ENCODE peak calls at places on chromosomes 7 and 10, in ten cellular contexts. One of them, this sample, is unnamed.
A peak's percentile ranks its signal among the peaks of the same experiment; 100 is the strongest.

GRCh38 chr7:2956526-2957368 is 86.9 kb downstream of the CARD11 start:
- DNase-seq in IMR-90: peak; percentile 67
- DNase-seq in ovary: no peak
- DNase-seq in body of pancreas: no peak
- DNase-seq in uterus: no peak
- DNase-seq in heart left ventricle: no peak
- DNase-seq in HCT116: peak; percentile 15
- DNase-seq in spleen: no peak
- DNase-seq in HepG2: no peak
- DNase-seq in A549: peak; percentile 52
- DNase-seq in this sample: no peak

GRCh38 chr10:73785721-73786511 is 510 bp downstream of the ZSWIM8 start:
- DNase-seq in IMR-90: peak; percentile 65
- DNase-seq in ovary: no peak
- DNase-seq in body of pancreas: peak; percentile 57
- DNase-seq in uterus: no peak
- DNase-seq in heart left ventricle: peak; percentile 35
- DNase-seq in HCT116: no peak
- DNase-seq in spleen: peak; percentile 88
- DNase-seq in HepG2: no peak
- DNase-seq in A549: no peak
- DNase-seq in this sample: no peak

GRCh38 chr10:21078410-21079329 is 181.6 kb upstream of the NEBL start:
- DNase-seq in IMR-90: peak; percentile 61
- DNase-seq in ovary: peak; percentile 70
- DNase-seq in body of pancreas: peak; percentile 74
- DNase-seq in uterus: peak; percentile 60
- DNase-seq in heart left ventricle: peak; percentile 62
- DNase-seq in HCT116: peak; percentile 58
- DNase-seq in spleen: no peak
- DNase-seq in HepG2: peak; percentile 61
- DNase-seq in A549: peak; percentile 55
- DNase-seq in this sample: no peak

GRCh38 chr10:51073461-51074237 is 638 bp upstream of the PRKG1 start:
- DNase-seq in IMR-90: peak; percentile 31
- DNase-seq in ovary: peak; percentile 53
- DNase-seq in body of pancreas: peak; percentile 54
- DNase-seq in uterus: peak; percentile 62
- DNase-seq in heart left ventricle: peak; percentile 34
- DNase-seq in HCT116: no peak
- DNase-seq in spleen: peak; percentile 68
- DNase-seq in HepG2: no peak
- DNase-seq in A549: no peak
- DNase-seq in this sample: no peak

GRCh38 chr10:42941790-42942189 is 135.1 kb upstream of the RET start:
- DNase-seq in IMR-90: no peak
- DNase-seq in ovary: no peak
- DNase-seq in body of pancreas: no peak
- DNase-seq in uterus: no peak
- DNase-seq in heart left ventricle: no peak
- DNase-seq in HCT116: no peak
- DNase-seq in spleen: peak; percentile 49
- DNase-seq in HepG2: no peak
- DNase-seq in A549: no peak
- DNase-seq in this sample: no peak

GRCh38 chr10:21473541-21473940 is 51.9 kb downstream of the SKIDA1 start:
- DNase-seq in IMR-90: no peak
- DNase-seq in ovary: no peak
- DNase-seq in body of pancreas: no peak
- DNase-seq in uterus: no peak
- DNase-seq in heart left ventricle: no peak
- DNase-seq in HCT116: no peak
- DNase-seq in spleen: peak; percentile 62
- DNase-seq in HepG2: no peak
- DNase-seq in A549: no peak
- DNase-seq in this sample: no peak

GRCh38 chr7:142001163-142001874 is 5.6 kb downstream of the MGAM start:
- DNase-seq in IMR-90: no peak
- DNase-seq in ovary: no peak
- DNase-seq in body of pancreas: no peak
- DNase-seq in uterus: no peak
- DNase-seq in heart left ventricle: no peak
- DNase-seq in HCT116: peak; percentile 21
- DNase-seq in spleen: no peak
- DNase-seq in HepG2: no peak
- DNase-seq in A549: no peak
- DNase-seq in this sample: no peak

GRCh38 chr7:24466109-24466768 is 107.0 kb upstream of the PALS2 start:
- DNase-seq in IMR-90: no peak
- DNase-seq in ovary: no peak
- DNase-seq in body of pancreas: no peak
- DNase-seq in uterus: no peak
- DNase-seq in heart left ventricle: no peak
- DNase-seq in HCT116: no peak
- DNase-seq in spleen: no peak
- DNase-seq in HepG2: peak; percentile 9
- DNase-seq in A549: no peak
- DNase-seq in this sample: no peak

GRCh38 chr7:117281562-117281961 is 41.3 kb downstream of the WNT2 start:
- DNase-seq in IMR-90: no peak
- DNase-seq in ovary: no peak
- DNase-seq in body of pancreas: no peak
- DNase-seq in uterus: no peak
- DNase-seq in heart left ventricle: no peak
- DNase-seq in HCT116: no peak
- DNase-seq in spleen: no peak
- DNase-seq in HepG2: no peak
- DNase-seq in A549: no peak
- DNase-seq in this sample: no peak

GRCh38 chr7:46315891-46316290 is 394.8 kb upstream of the IGFBP3 start:
- DNase-seq in IMR-90: peak; percentile 66
- DNase-seq in ovary: no peak
- DNase-seq in body of pancreas: no peak
- DNase-seq in uterus: no peak
- DNase-seq in heart left ventricle: no peak
- DNase-seq in HCT116: no peak
- DNase-seq in spleen: no peak
- DNase-seq in HepG2: no peak
- DNase-seq in A549: no peak
- DNase-seq in this sample: no peak

GRCh38 chr7:139618482-139619366 is 95.2 kb downstream of the CLEC2L start:
- DNase-seq in IMR-90: peak; percentile 41
- DNase-seq in ovary: peak; percentile 32
- DNase-seq in body of pancreas: peak; percentile 63
- DNase-seq in uterus: peak; percentile 31
- DNase-seq in heart left ventricle: no peak
- DNase-seq in HCT116: peak; percentile 19
- DNase-seq in spleen: no peak
- DNase-seq in HepG2: peak; percentile 35
- DNase-seq in A549: peak; percentile 63
- DNase-seq in this sample: no peak

GRCh38 chr10:24988831-24989769 is 26.9 kb downstream of the ENKUR start:
- DNase-seq in IMR-90: no peak
- DNase-seq in ovary: no peak
- DNase-seq in body of pancreas: no peak
- DNase-seq in uterus: no peak
- DNase-seq in heart left ventricle: no peak
- DNase-seq in HCT116: no peak
- DNase-seq in spleen: no peak
- DNase-seq in HepG2: no peak
- DNase-seq in A549: no peak
- DNase-seq in this sample: no peak

GRCh38 chr10:1058017-1058416 is 1.8 kb downstream of the WDR37 start:
- DNase-seq in IMR-90: no peak
- DNase-seq in ovary: no peak
- DNase-seq in body of pancreas: peak; percentile 39
- DNase-seq in uterus: no peak
- DNase-seq in heart left ventricle: no peak
- DNase-seq in HCT116: no peak
- DNase-seq in spleen: no peak
- DNase-seq in HepG2: peak; percentile 22
- DNase-seq in A549: no peak
- DNase-seq in this sample: no peak
- TF ChIP-seq POLR2A in IMR-90: no peak
- TF ChIP-seq POLR2A in ovary: no peak
- TF ChIP-seq POLR2A in body of pancreas: no peak
- TF ChIP-seq POLR2A in uterus: no peak
- TF ChIP-seq POLR2A in heart left ventricle: no peak
- TF ChIP-seq POLR2A in HCT116: no peak
- TF ChIP-seq POLR2A in spleen: no peak
- TF ChIP-seq POLR2A in HepG2: no peak
- TF ChIP-seq POLR2A in A549: no peak
- TF ChIP-seq POLR2A in this sample: no peak

DNA sequence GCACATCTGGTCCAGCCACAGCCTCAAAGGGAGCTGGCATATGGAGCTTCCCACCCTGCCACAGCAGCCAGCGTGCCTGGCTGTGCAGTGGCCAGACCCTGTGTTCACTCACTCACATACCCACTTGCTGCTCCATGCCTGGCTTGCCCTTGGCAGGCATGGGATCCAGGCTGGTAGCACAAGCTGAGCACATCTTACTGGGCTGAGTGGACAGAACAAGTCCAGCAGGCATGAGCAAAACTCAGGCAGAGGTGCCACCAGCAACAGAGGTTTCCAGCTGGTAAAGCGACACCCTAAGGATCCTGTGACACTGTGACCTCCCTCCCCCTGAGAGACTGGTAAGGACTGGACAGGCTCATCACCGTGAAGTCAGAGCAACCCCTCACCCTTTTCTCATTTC is 25.1 kb downstream of the SVIL start:
- DNase-seq in IMR-90: no peak
- DNase-seq in ovary: no peak
- DNase-seq in body of pancreas: no peak
- DNase-seq in uterus: no peak
- DNase-seq in heart left ventricle: no peak
- DNase-seq in HCT116: no peak
- DNase-seq in spleen: no peak
- DNase-seq in HepG2: no peak
- DNase-seq in A549: no peak
- DNase-seq in this sample: no peak
- H3K27ac ChIP-seq in IMR-90: no peak overlapping the region
- H3K27ac ChIP-seq in ovary: no peak overlapping the region
- H3K27ac ChIP-seq in body of pancreas: no peak overlapping the region
- H3K27ac ChIP-seq in uterus: peak overlapping the region; percentile 19
- H3K27ac ChIP-seq in heart left ventricle: peak overlapping the region; percentile 62
- H3K27ac ChIP-seq in HCT116: no peak overlapping the region
- H3K27ac ChIP-seq in spleen: no peak overlapping the region
- H3K27ac ChIP-seq in HepG2: no peak overlapping the region
- H3K27ac ChIP-seq in A549: no peak overlapping the region
- H3K27ac ChIP-seq in this sample: no peak overlapping the region

DNA sequence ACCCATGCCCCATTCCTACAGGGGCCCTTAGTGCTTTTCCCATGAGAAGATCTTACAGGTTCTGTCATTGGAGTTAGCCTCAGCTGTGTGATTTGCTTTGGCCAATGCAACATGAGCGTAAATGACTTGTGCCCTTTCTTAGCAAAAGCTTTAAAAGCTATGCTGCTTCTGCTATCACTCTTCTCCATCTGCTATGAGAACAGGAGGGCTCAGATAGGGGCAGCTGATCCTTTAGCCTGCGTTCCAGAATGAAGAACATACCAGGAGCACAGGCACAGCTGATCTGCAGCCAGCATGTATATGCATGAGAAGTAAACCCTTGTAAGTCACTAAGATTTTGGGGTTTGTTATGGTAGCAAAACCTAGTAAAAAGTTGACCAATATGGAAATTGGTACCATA is 218.2 kb downstream of the SH2D4B start:
- DNase-seq in IMR-90: no peak
- DNase-seq in ovary: no peak
- DNase-seq in body of pancreas: no peak
- DNase-seq in uterus: no peak
- DNase-seq in heart left ventricle: no peak
- DNase-seq in HCT116: no peak
- DNase-seq in spleen: no peak
- DNase-seq in HepG2: no peak
- DNase-seq in A549: no peak
- DNase-seq in this sample: no peak
- TF ChIP-seq POLR2A in IMR-90: no peak
- TF ChIP-seq POLR2A in ovary: no peak
- TF ChIP-seq POLR2A in body of pancreas: no peak
- TF ChIP-seq POLR2A in uterus: no peak
- TF ChIP-seq POLR2A in heart left ventricle: no peak
- TF ChIP-seq POLR2A in HCT116: no peak
- TF ChIP-seq POLR2A in spleen: no peak
- TF ChIP-seq POLR2A in HepG2: no peak
- TF ChIP-seq POLR2A in A549: no peak
- TF ChIP-seq POLR2A in this sample: no peak

GRCh38 chr7:129616530-129616929 is 5.0 kb downstream of the NRF1 start:
- DNase-seq in IMR-90: no peak
- DNase-seq in ovary: no peak
- DNase-seq in body of pancreas: no peak
- DNase-seq in uterus: no peak
- DNase-seq in heart left ventricle: no peak
- DNase-seq in HCT116: no peak
- DNase-seq in spleen: no peak
- DNase-seq in HepG2: no peak
- DNase-seq in A549: no peak
- DNase-seq in this sample: no peak

GRCh38 chr7:129617178-129617577 is 5.7 kb downstream of the NRF1 start:
- DNase-seq in IMR-90: no peak
- DNase-seq in ovary: no peak
- DNase-seq in body of pancreas: no peak
- DNase-seq in uterus: no peak
- DNase-seq in heart left ventricle: no peak
- DNase-seq in HCT116: no peak
- DNase-seq in spleen: no peak
- DNase-seq in HepG2: no peak
- DNase-seq in A549: no peak
- DNase-seq in this sample: no peak

GRCh38 chr7:129617607-129618006 is 6.1 kb downstream of the NRF1 start:
- DNase-seq in IMR-90: peak; percentile 29
- DNase-seq in ovary: no peak
- DNase-seq in body of pancreas: no peak
- DNase-seq in uterus: no peak
- DNase-seq in heart left ventricle: no peak
- DNase-seq in HCT116: no peak
- DNase-seq in spleen: no peak
- DNase-seq in HepG2: no peak
- DNase-seq in A549: no peak
- DNase-seq in this sample: no peak

GRCh38 chr7:129613016-129613337 is 1.5 kb downstream of the NRF1 start:
- DNase-seq in IMR-90: no peak
- DNase-seq in ovary: no peak
- DNase-seq in body of pancreas: no peak
- DNase-seq in uterus: no peak
- DNase-seq in heart left ventricle: no peak
- DNase-seq in HCT116: no peak
- DNase-seq in spleen: no peak
- DNase-seq in HepG2: no peak
- DNase-seq in A549: no peak
- DNase-seq in this sample: no peak

DNA sequence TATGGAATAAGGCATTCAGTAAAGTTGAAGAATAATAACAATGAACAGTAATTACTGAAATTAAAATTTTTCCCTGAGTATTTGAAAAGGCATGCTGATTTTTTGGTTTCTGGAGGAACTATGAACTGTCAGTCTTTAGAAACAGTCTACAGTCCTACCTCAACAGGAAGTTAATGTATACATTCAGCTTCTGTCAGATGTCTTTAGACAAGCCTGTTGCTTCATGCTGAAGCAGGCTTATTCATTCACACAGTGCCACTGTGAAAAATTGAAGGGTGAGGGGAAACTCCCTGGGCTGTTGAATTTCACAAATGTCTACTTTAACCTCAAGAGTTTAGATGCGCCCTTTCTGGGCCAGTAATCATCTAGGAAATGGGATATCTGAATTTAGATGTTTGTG is 3.5 kb downstream of the NRF1 start:
- DNase-seq in IMR-90: peak; percentile 72
- DNase-seq in ovary: no peak
- DNase-seq in body of pancreas: no peak
- DNase-seq in uterus: no peak
- DNase-seq in heart left ventricle: no peak
- DNase-seq in HCT116: no peak
- DNase-seq in spleen: no peak
- DNase-seq in HepG2: peak; percentile 68
- DNase-seq in A549: no peak
- DNase-seq in this sample: no peak
- H3K27ac ChIP-seq in IMR-90: no peak overlapping the region
- H3K27ac ChIP-seq in ovary: no peak overlapping the region
- H3K27ac ChIP-seq in body of pancreas: no peak overlapping the region
- H3K27ac ChIP-seq in uterus: no peak overlapping the region
- H3K27ac ChIP-seq in heart left ventricle: no peak overlapping the region
- H3K27ac ChIP-seq in HCT116: no peak overlapping the region
- H3K27ac ChIP-seq in spleen: peak overlapping the region; percentile 62
- H3K27ac ChIP-seq in HepG2: peak overlapping the region; percentile 52
- H3K27ac ChIP-seq in A549: no peak overlapping the region
- H3K27ac ChIP-seq in this sample: peak overlapping the region; percentile 29

This sample was measured in esophagus squamous epithelium.